ENCODE peak calls at places on chromosomes 11 and 22, in five cellular contexts. M, O, V, C and N are unnamed samples. For H3K79me2, the result is how much of the 10 kb centered on the place peaks cover.

GRCh38 chr11:32366671-32367070 is 68.7 kb downstream of the WT1 start:
- DNase-seq in C (no peak), O (no peak), V (peak), M (no peak), N (no peak)

GRCh38 chr11:68325894-68326220 is 13.5 kb downstream of the LRP5 start:
- DNase-seq in O (no peak), C (no peak), V (no peak), M (no peak), N (no peak)

GRCh38 chr11:2675540-2675939 is 24.3 kb downstream of the KCNQ1OT1 start:
- DNase-seq in C (no peak), V (no peak), O (no peak), M (no peak), N (no peak)

GRCh38 chr11:6557063-6557462 is 46.4 kb downstream of the RRP8 start:
- DNase-seq in M (no peak), C (no peak), O (no peak), V (no peak), N (no peak)

GRCh38 chr11:15668718-15669117 is 554.0 kb downstream of the INSC start:
- DNase-seq in O (no peak), M (no peak), V (no peak), C (peak), N (no peak)

GRCh38 chr11:23455291-23455864 is 595.1 kb upstream of the CCDC179 start:
- DNase-seq in M (no peak), C (no peak), V (no peak), O (no peak), N (no peak)

GRCh38 chr11:117225553-117226170 is 6.2 kb downstream of the PCSK7 start:
- DNase-seq in M (no peak), C (no peak), O (no peak), V (no peak), N (no peak)

GRCh38 chr11:126499124-126499752 is 143.8 kb downstream of the ST3GAL4 start:
- DNase-seq in O (no peak), C (no peak), V (no peak), M (no peak), N (no peak)

GRCh38 chr11:1223346-1224108 is 661 bp downstream of the MUC5B start:
- DNase-seq in M (no peak), V (no peak), O (no peak), C (no peak), N (peak)

GRCh38 chr11:60563553-60564235 is 48.5 kb downstream of the MS4A13 start:
- DNase-seq in O (no peak), M (no peak), V (no peak), C (no peak), N (no peak)

GRCh38 chr11:111730871-111731591 is 35.2 kb downstream of the PPP2R1B start:
- DNase-seq in M (peak), O (no peak), C (peak), V (peak), N (peak)

GRCh38 chr22:37502342-37503182 is 16.4 kb upstream of the MFNG start:
- DNase-seq in C (no peak), V (no peak), O (no peak), M (no peak), N (peak)

GRCh38 chr11:119377961-119378667 is 3.4 kb downstream of the USP2 start:
- DNase-seq in C (no peak), M (no peak), V (no peak), O (no peak), N (no peak)

GRCh38 chr11:6217722-6218121 is 12.4 kb downstream of the C11orf42 start:
- DNase-seq in O (no peak), C (no peak), V (no peak), M (no peak), N (no peak)

GRCh38 chr11:120756931-120757330 is 245.4 kb downstream of the GRIK4 start:
- DNase-seq in V (no peak), M (no peak), O (no peak), C (no peak), N (peak)

DNA sequence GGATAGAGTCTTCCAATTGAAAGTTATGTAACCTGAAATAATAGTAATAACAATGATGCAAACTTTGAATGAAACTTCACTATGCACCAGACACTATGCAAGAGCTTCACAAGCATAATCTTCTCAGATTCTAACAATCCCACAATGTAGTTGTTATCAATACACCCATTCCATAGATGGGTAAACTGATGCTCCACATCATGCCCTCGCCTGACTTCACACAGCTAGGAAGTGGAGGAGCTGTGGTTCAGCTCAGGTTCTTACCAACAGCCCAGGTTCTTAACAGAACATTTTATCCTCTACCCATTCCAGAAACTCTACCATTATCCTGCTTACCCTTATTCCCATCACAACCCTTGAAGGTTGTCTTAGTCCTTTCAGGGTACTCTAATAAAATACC is 50.4 kb upstream of the HMGXB4 start:
- DNase-seq in M (no peak), O (no peak), V (no peak), C (no peak), N (no peak)
- H3K79me2 ChIP-seq in M (under half), O (under half), V (under half), C (under half), N (under half)

GRCh38 chr11:96086111-96086510 is 162.2 kb upstream of the MTMR2 start:
- DNase-seq in M (no peak), O (no peak), V (no peak), C (no peak), N (no peak)
- H3K79me2 ChIP-seq in M (half or more), O (under half), V (half or more), C (under half), N (under half)

DNA sequence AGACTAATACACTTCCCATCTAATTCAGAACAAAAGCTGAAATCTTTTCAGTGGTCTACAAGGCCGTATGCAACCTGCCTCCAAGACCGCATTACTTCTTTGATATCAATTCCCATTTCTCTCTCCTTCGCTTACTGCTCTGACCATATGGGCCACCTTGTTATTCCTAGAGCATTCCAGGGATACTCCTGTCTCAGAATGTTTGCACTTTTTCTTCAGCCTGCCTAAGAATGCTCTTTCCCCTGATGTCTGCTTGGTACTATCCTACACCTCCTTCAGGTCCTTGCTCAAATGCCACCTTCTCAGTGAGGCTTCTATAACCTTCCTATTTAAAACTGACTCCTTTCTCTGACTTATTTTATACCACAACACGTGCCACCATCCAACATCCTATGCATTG is 71.2 kb downstream of the MAML2 start:
- DNase-seq in O (no peak), M (no peak), C (no peak), V (no peak), N (no peak)
- H3K79me2 ChIP-seq in O (under half), M (half or more), C (under half), V (under half), N (under half)

DNA sequence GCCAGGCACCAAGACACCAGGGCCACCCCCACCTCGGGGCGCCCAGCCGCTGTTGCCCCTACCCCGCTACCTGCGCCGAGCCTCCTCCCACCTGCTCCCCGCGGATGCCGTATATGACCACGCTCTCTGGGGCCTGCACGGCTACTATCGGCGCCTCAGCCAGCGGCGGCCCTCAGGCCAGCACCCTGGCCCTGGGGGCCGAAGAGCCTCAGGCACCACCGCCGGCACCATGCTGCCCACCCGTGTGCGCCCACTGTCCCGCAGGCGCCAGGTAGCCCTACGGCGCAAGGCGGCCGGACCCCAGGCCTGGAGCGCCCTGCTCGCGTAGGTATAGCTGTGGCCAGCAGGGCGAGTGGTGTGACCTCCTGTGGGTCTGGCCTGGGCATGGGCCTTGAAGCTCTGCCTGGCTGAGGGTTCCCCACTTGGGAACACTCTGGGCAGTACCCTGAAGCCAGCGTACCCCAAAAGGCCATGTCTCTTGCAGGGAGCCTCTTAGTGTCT is 14.8 kb upstream of the MDK start:
- DNase-seq in C (no peak), V (no peak), O (no peak), M (no peak), N (no peak)
- H3K79me2 ChIP-seq in C (under half), V (under half), O (under half), M (under half), N (under half)

GRCh38 chr11:76667856-76668255 is 2.7 kb downstream of the LRRC32 start:
- DNase-seq in O (no peak), V (no peak), M (no peak), C (no peak), N (no peak)
- H3K79me2 ChIP-seq in O (under half), V (under half), M (under half), C (under half), N (under half)

GRCh38 chr11:84526250-84526649 is 1100.9 kb downstream of the DLG2 start:
- DNase-seq in C (no peak), V (no peak), O (no peak), M (peak), N (peak)

GRCh38 chr11:84518601-84519183 is 1108.5 kb downstream of the DLG2 start:
- DNase-seq in C (no peak), M (no peak), O (no peak), V (no peak), N (no peak)

GRCh38 chr11:84522331-84522730 is 1104.8 kb downstream of the DLG2 start:
- DNase-seq in M (peak), C (no peak), V (peak), O (no peak), N (no peak)

DNA sequence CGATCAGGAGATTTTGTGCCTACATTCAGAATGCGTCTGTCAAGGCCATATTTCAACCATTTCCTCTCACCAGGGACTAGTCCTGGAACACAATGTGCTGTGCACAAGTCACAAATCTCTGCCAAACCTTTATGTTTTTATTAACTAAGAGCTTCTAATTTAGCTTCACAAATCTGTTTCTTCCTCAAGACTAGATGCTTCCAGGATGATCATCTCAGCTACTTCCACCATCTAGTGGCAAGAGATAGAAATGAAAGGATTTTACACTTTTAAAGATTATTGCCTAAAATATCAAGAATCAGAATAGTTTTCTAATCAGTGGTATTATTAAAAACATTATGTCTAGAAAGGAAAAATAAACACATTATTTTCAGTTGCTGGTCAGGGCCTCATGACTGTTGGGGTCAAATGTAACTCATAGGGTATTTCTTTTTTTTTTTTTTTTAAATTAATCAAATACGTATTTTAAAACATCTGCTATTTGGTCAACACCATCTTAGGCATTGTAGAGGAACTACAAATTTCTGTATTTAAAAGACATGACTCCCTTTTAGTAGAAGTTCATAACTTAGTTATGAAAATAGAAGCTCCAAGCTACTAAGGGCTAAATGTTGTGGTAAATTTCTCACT is 1102.6 kb downstream of the DLG2 start:
- DNase-seq in V (peak), C (peak), M (peak), O (no peak), N (peak)
- H3K79me2 ChIP-seq in V (under half), C (under half), M (under half), O (under half), N (under half)